ENCODE peak calls at places on chromosomes 3 and 15, in six cellular contexts. X, G, O, N, C and J are unnamed samples.

GRCh38 chr3:73581134-73581846 is 43.5 kb downstream of the PDZRN3 start:
- DNase-seq in O (no peak), N (no peak), X (no peak), G (no peak), C (no peak), J (no peak)

GRCh38 chr3:196941846-196942225 is 492 bp downstream of the NCBP2 start:
- DNase-seq in N (no peak), C (no peak), X (no peak), G (peak), O (peak), J (peak)

GRCh38 chr15:33126559-33127290 is 67.8 kb downstream of the FMN1 start:
- DNase-seq in C (no peak), O (peak), N (peak), G (peak), X (no peak), J (no peak)

GRCh38 chr15:63792584-63792983 is 41.2 kb downstream of the HERC1 start:
- DNase-seq in N (no peak), G (no peak), C (no peak), X (no peak), O (no peak), J (no peak)

GRCh38 chr3:8622873-8623725 is 21.5 kb downstream of the SSUH2 start:
- DNase-seq in G (peak), O (peak), C (no peak), X (no peak), N (peak), J (no peak)

GRCh38 chr3:46006646-46007045 is 11.0 kb upstream of the FYCO1 start:
- DNase-seq in G (no peak), X (no peak), C (no peak), O (no peak), N (no peak), J (no peak)

GRCh38 chr3:195180490-195181106 is 90.4 kb downstream of the XXYLT1 start:
- DNase-seq in X (no peak), O (no peak), G (no peak), C (no peak), N (no peak), J (no peak)

GRCh38 chr3:16181361-16181760 is 6.9 kb downstream of the GALNT15 start:
- DNase-seq in X (peak), N (no peak), G (peak), O (peak), C (peak), J (no peak)

GRCh38 chr3:58101499-58102370 is 93.5 kb downstream of the FLNB start:
- DNase-seq in O (no peak), C (no peak), N (peak), G (peak), X (no peak), J (no peak)

GRCh38 chr3:72888546-72889309 is 882 bp downstream of the GXYLT2 start:
- DNase-seq in C (no peak), G (no peak), X (no peak), O (peak), N (peak), J (no peak)

GRCh38 chr3:87333393-87333892 is 57.1 kb upstream of the POU1F1 start:
- DNase-seq in G (no peak), C (no peak), O (no peak), X (no peak), N (peak), J (no peak)

GRCh38 chr3:27228805-27229204 is 140.4 kb downstream of the NEK10 start:
- DNase-seq in X (no peak), C (no peak), G (no peak), N (peak), O (no peak), J (no peak)

GRCh38 chr3:159928692-159929091 is 59.9 kb upstream of the IL12A start:
- DNase-seq in G (no peak), C (peak), X (no peak), N (no peak), O (no peak), J (no peak)

GRCh38 chr15:57782731-57783130 is 76.2 kb downstream of the POLR2M start:
- DNase-seq in X (no peak), G (no peak), N (no peak), O (no peak), C (no peak), J (no peak)
- TF ChIP-seq POLR2AphosphoS5 in X (no peak), G (no peak), N (no peak), O (no peak), C (no peak), J (no peak)

DNA sequence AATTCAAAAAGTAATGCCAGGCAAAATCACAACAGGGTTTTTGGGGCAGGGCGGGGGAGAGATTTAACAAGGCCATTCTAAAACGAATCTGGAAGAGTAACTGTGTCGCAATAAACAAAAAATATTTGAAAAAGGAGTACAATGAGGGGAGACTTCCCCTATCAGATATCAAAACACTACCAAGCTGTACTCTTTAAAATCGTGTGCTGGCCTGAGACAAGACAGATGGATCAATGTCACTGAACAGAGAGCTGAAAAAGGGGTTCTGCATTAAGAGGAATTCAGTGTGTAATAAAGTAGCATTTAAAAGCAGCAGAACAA is 59.2 kb downstream of the EPHB3 start:
- DNase-seq in C (no peak), G (no peak), X (no peak), N (no peak), O (no peak), J (no peak)
- H3K27ac ChIP-seq in C (no peak), G (no peak), X (peak), N (no peak), O (no peak), J (no peak)

DNA sequence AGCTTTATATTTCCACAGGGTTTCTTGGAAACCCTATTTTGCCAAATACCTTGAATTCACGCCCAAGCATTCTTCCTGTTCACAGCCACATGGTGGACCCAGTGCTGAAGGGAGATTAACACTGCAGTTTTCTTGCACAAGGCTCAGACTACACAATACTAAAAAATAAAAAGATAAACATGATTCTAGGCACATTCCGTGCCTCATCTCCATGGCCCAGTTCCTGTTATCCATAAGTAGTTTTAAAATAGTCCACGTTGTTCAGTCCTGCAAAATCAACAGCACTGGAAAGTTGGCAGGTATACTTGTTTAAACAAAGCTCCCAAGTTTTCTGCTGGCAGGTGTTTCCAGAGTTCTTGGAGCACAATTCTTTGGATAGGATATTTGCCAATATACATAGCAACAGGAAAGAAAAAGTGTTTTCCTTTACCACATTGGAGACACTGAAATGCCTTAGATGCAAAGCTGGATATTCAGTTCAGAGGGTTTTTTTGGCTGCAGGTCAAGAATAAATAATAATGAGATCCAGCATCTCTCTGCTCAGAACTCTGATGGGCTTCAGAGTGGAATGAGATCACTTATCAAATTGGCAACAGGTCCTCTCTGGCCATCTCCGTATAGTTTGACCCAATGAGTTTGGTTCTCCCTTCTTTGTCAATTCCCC is 88.1 kb upstream of the TGFBR2 start:
- DNase-seq in C (no peak), O (peak), G (peak), X (no peak), N (peak), J (no peak)
- TF ChIP-seq POLR2AphosphoS5 in C (peak), O (peak), G (peak), X (peak), N (no peak), J (no peak)

GRCh38 chr3:52047295-52047960 is 8.9 kb downstream of the DUSP7 start:
- DNase-seq in N (no peak), C (no peak), G (peak), X (no peak), O (no peak), J (no peak)
- H3K27ac ChIP-seq in N (no peak), C (peak), G (peak), X (peak), O (no peak), J (peak)

GRCh38 chr3:55307622-55308021 is 179.5 kb downstream of the WNT5A start:
- DNase-seq in N (no peak), C (no peak), X (no peak), G (no peak), O (no peak), J (no peak)
- TF ChIP-seq POLR2AphosphoS5 in N (no peak), C (no peak), X (no peak), G (no peak), O (no peak), J (no peak)

DNA sequence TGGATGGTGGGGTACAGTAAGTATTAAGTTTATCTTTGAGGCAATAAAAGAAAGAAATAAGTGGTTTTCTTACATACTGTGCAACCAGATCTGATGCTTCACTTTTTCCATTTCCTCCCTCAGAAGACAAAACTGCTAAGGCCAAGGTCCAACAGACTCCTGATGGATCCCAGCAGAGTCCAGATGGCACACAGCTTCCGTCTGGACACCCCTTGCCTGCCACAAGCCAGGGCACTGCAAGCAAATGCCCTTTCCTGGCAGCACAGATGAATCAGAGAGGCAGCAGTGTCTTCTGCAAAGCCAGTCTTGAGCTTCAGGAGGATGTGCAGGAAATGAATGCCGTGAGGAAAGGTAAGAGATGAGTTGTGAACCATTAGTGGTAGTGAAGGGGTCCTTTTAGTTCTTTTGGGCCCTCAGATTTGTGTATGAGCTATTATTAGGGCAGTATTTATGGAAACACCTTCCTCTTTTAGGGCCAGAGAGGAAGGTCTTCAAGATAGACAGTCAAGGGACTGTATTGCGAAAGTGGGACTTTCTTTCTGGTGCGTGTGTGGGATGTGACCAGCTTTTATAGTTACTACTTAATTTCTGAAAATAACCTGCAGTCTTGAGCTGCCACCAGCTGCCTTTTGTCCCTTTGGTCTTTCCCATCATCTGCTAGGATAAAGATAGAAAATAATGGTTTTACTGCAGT is 4.6 kb downstream of the ALAS1 start:
- DNase-seq in C (no peak), X (no peak), G (no peak), O (no peak), N (no peak), J (no peak)
- H3K27ac ChIP-seq in C (no peak), X (no peak), G (no peak), O (no peak), N (no peak), J (peak)